ENCODE peak calls at places on chromosomes 12 and 14, in six cellular contexts. G is AG10803, P is ovary, J is epithelial cell of esophagus, M is esophagus squamous epithelium, I is cardiac fibroblast. R is an unnamed sample.

GRCh38 chr12:1920971-1921370 is 2.5 kb upstream of the CACNA2D4 start:
- DNase-seq in G (no peak), P (no peak), J (no peak), M (no peak), I (no peak), R (peak)

GRCh38 chr12:10191865-10192264 is 13.0 kb downstream of the TMEM52B start:
- DNase-seq in G (peak), P (no peak), J (peak), M (no peak), I (peak), R (no peak)

GRCh38 chr12:65879878-65880277 is 55.6 kb downstream of the HMGA2 start:
- DNase-seq in G (peak), P (no peak), J (peak), M (no peak), I (peak), R (no peak)

GRCh38 chr12:87687362-87687761 is 341.8 kb downstream of the C12orf50 start:
- DNase-seq in G (peak), P (peak), J (peak), M (no peak), I (peak), R (no peak)

GRCh38 chr12:12724421-12725085 is 7.4 kb downstream of the CDKN1B start:
- DNase-seq in G (no peak), P (no peak), J (no peak), M (no peak), I (peak), R (no peak)

GRCh38 chr12:48037267-48037915 is 33.1 kb upstream of the COL2A1 start:
- DNase-seq in G (peak), P (peak), J (no peak), M (no peak), I (no peak), R (peak)

GRCh38 chr12:62998454-62998853 is 63.5 kb upstream of the PPM1H start:
- DNase-seq in G (no peak), P (no peak), J (no peak), M (no peak), I (no peak), R (no peak)

GRCh38 chr12:127172857-127173256 is 1094.1 kb upstream of the TMEM132C start:
- DNase-seq in G (peak), P (no peak), J (no peak), M (no peak), I (no peak), R (no peak)

GRCh38 chr12:47750916-47751470 is 7.7 kb downstream of the RAPGEF3 start:
- DNase-seq in G (no peak), P (no peak), J (no peak), M (no peak), I (no peak), R (no peak)

GRCh38 chr12:14384783-14385638 is 19.5 kb downstream of the ATF7IP start:
- DNase-seq in G (peak), P (peak), J (peak), M (no peak), I (peak), R (peak)

GRCh38 chr12:124625867-124626675 is 58.7 kb upstream of the NCOR2 start:
- DNase-seq in G (peak), P (peak), J (peak), M (peak), I (peak), R (peak)

GRCh38 chr12:53048780-53049401 is 974 bp upstream of the TNS2 start:
- DNase-seq in G (peak), P (peak), J (no peak), M (no peak), I (peak), R (peak)

GRCh38 chr14:81164167-81164774 is 56.5 kb downstream of the GTF2A1 start:
- DNase-seq in G (peak), P (no peak), J (peak), M (no peak), I (peak), R (peak)

GRCh38 chr14:63276492-63277342 is 42.0 kb downstream of the GPHB5 start:
- DNase-seq in G (peak), P (no peak), J (peak), M (no peak), I (peak), R (no peak)

GRCh38 chr12:121719926-121720414 is 7.4 kb downstream of the TMEM120B start:
- DNase-seq in G (peak), P (no peak), J (peak), M (no peak), I (peak), R (no peak)

GRCh38 chr12:124396544-124397398 is 101.9 kb downstream of the RFLNA start:
- DNase-seq in G (no peak), P (no peak), J (no peak), M (no peak), I (no peak), R (no peak)

GRCh38 chr14:64210211-64210610 is 84.0 kb downstream of the ESR2 start:
- DNase-seq in G (no peak), P (no peak), J (no peak), M (no peak), I (no peak), R (no peak)

GRCh38 chr12:117010693-117011451 is 88.3 kb downstream of the TESC start:
- DNase-seq in G (no peak), P (no peak), J (no peak), M (no peak), I (peak), R (no peak)

GRCh38 chr12:117014342-117014887 is 84.8 kb downstream of the TESC start:
- DNase-seq in G (no peak), P (no peak), J (no peak), M (no peak), I (no peak), R (no peak)

GRCh38 chr12:117012189-117012805 is 86.9 kb downstream of the TESC start:
- DNase-seq in G (peak), P (no peak), J (peak), M (no peak), I (peak), R (no peak)

GRCh38 chr12:117015811-117016210 is 83.4 kb downstream of the TESC start:
- DNase-seq in G (no peak), P (no peak), J (no peak), M (no peak), I (no peak), R (no peak)

DNA sequence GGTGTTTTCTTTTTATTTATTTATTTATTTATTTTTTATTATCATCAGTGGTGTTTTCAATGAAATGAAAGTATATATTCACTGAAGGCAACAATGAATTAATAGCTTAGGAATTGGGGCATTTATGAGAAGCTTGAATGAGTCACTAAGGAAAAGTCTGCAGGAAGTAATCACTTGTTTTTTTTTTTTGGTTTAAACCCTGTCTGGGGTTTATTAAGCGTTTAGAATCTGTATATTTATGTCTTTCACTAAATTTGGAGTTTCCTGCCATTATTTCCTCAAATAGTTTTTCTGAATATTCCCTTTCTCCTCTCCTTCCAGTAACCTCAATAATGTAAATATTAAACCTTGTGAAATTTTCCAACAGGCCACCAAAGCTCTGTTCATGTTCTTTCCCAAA is 85.5 kb downstream of the TESC start:
- DNase-seq in G (no peak), P (no peak), J (peak), M (no peak), I (peak), R (no peak)
- TF ChIP-seq CTCF in G (no peak), P (no peak), J (no peak), M (no peak), I (no peak), R (no peak)

DNA sequence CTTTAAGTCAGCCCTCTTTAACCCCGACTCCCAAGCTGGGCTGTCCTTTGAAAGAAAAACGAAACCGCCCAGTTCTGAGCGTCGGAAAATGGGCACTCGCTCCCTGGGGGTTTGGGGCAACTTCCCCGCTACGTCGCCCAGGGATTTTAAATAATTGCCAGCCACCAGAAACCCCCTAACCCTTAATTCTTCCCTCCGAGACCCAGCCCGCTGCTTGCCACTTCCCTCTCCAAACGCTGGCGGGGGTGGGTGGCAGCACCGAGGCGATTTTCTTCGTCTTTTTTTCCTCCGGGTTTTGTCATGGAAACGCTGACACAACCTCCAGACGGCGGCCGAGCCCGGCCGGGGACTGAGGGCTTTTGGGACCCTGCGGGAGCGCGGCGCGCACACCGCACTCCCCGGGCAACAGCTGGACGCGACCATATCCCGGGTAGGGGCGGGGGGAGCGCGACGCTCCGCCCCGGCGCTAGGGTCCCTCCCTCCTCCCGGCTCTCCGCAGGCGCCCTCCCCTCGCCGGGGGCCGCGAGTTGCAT is at the start of gene CHST11:
- DNase-seq in G (peak), P (peak), J (peak), M (peak), I (peak), R (peak)
- TF ChIP-seq CTCF in G (peak), P (no peak), J (peak), M (peak), I (peak), R (no peak)

DNA sequence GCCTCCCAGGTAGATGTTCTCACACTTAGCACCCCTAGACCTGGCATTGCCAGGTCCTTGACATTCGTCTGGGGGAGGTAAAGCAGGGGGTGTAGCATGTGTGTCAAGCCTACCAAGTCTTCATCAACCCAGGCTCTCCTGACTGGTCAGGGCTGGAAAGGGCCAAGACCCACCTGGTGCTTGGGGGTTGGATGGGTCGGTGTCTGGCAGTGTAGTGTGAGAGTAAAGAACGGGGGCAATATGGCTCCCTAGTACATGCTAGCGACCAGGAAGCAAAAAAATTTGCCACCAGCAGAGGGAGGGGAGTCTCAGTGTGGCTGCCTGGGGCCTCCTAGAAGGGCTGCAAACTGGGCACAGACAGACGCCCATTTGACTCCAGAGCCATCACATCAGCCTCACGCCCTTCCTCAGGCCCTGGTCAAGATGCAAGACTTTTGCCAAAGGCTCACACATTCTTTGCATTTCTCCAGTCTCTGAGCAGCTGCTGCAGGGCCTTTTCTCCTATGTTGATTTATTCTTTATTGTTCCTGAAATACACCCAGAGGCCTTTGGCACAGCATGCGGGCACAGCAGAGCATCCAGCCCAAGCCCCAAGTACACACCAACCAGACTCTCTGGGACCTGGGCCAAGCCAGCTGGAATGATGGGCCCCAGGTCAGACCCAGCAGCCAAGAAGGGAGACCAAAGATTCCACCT is 38.3 kb upstream of the PNMA1 start:
- DNase-seq in G (peak), P (peak), J (no peak), M (no peak), I (peak), R (no peak)
- TF ChIP-seq CTCF in G (peak), P (no peak), J (peak), M (peak), I (peak), R (no peak)

GRCh38 chr12:109951751-109952150 is 44.4 kb downstream of the GIT2 start:
- DNase-seq in G (peak), P (peak), J (peak), M (no peak), I (peak), R (no peak)
- TF ChIP-seq CTCF in G (no peak), P (no peak), J (no peak), M (no peak), I (no peak), R (no peak)

GRCh38 chr12:91993287-91994028 is 152.2 kb downstream of the BTG1 start:
- DNase-seq in G (no peak), P (no peak), J (no peak), M (no peak), I (no peak), R (no peak)
- TF ChIP-seq CTCF in G (no peak), P (no peak), J (no peak), M (no peak), I (no peak), R (no peak)

GRCh38 chr14:92880351-92880750 is 42.6 kb upstream of the CHGA start:
- DNase-seq in G (no peak), P (no peak), J (peak), M (no peak), I (peak), R (no peak)

GRCh38 chr14:92883066-92883465 is 39.9 kb upstream of the CHGA start:
- DNase-seq in G (no peak), P (no peak), J (no peak), M (no peak), I (no peak), R (no peak)

GRCh38 chr14:92877757-92878431 is 45.1 kb upstream of the CHGA start:
- DNase-seq in G (peak), P (peak), J (no peak), M (no peak), I (no peak), R (peak)

GRCh38 chr14:92884410-92884809 is 38.5 kb upstream of the CHGA start:
- DNase-seq in G (no peak), P (no peak), J (no peak), M (no peak), I (no peak), R (no peak)

DNA sequence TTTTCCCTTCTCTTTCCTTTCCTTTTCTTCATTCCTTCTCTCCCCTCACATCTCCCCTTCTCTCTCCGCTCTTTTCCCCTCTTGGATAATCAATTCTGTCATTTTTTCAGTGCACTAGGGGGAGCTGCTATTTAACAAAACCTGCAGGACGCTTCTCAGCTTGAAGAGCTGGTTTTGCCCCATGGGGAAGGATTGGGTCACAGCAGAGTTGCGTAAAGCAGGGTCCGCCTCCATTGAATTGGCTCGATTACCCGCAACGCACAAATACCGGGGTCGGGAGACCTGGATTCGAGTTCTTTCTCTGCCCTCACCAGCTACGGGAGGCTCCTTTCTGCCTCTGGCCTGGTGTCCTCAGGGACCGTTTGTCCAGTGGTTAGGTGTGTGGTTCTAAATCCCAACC is 42.1 kb upstream of the CHGA start:
- DNase-seq in G (peak), P (no peak), J (peak), M (no peak), I (peak), R (no peak)
- TF ChIP-seq CTCF in G (peak), P (no peak), J (peak), M (peak), I (peak), R (no peak)

DNA sequence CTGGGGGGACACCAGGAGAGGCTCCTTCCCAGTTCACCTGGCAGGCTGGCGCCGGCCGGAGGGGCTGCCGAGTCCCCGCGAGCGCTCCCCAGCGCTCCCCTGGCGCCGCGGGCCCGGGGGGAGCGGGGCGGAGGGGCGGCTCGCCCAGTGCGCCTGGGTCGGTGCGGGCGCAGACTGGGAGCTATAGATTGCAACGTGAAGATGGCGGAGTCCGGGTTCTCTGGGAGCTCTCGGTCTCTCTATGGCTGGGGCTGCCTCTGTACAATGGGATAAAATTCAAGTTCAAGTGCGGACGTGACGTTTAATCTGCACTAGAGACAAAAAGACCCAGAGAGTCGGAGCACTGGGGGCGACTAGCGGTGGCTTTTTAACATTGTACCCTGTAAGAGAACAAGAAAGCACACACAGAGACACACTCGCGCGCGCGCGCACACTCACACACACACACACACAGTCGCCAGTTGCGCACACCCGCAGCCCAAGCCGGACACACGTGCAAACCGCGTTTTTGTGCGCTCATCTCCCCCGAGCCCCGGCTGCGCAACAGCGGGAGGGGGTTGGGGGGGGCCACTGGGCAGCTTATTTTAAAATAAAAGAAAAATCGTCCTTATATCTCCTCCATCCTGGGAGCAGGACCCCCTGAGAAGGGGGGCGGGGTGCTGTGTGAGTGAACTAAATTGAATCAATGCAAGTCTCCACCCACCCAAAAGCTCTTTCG is at the start of gene BCL11B:
- DNase-seq in G (peak), P (peak), J (peak), M (peak), I (peak), R (peak)
- TF ChIP-seq CTCF in G (peak), P (no peak), J (peak), M (peak), I (peak), R (peak)

R was measured in endothelial cell.